ENCODE peak calls at places on chromosomes 11 and 22, in six cellular contexts. U is CD8-positive, alpha-beta memory T cell; M is IMR-90; E is spleen; S is esophagus squamous epithelium; Y is naive thymus-derived CD4-positive, alpha-beta T cell. D is an unnamed sample. For H3K9me3, the result is how much of the 10 kb centered on the place peaks cover.

GRCh38 chr11:12822623-12823022 is 148.4 kb downstream of the TEAD1 start:
- DNase-seq in M (no peak), S (no peak), E (no peak), U (no peak), Y (no peak), D (no peak)

GRCh38 chr22:27122561-27122960 is 465.2 kb downstream of the MIAT start:
- DNase-seq in U (no peak), E (no peak), M (no peak), Y (no peak), S (no peak), D (no peak)

GRCh38 chr22:19329454-19329853 is 37.9 kb upstream of the CLTCL1 start:
- DNase-seq in M (no peak), Y (no peak), U (no peak), E (no peak), S (no peak), D (no peak)

GRCh38 chr22:23115369-23115768 is 26.4 kb downstream of the RSPH14 start:
- DNase-seq in U (no peak), E (no peak), M (no peak), Y (no peak), S (no peak), D (no peak)

GRCh38 chr22:30246962-30247376 is 410 bp upstream of the LIF start:
- DNase-seq in U (no peak), Y (no peak), E (no peak), M (no peak), S (no peak), D (no peak)

GRCh38 chr22:41481131-41481830 is 12.4 kb downstream of the ACO2 start:
- DNase-seq in Y (no peak), U (no peak), E (no peak), S (no peak), M (peak), D (no peak)

GRCh38 chr11:12719221-12719620 is 45.0 kb downstream of the TEAD1 start:
- DNase-seq in U (no peak), Y (no peak), E (no peak), M (peak), S (no peak), D (no peak)

GRCh38 chr11:62579252-62579651 is 5.6 kb upstream of the EEF1G start:
- DNase-seq in M (no peak), S (no peak), Y (no peak), E (no peak), U (no peak), D (no peak)

GRCh38 chr11:119120639-119121007 is 757 bp upstream of the HINFP start:
- DNase-seq in E (no peak), Y (no peak), M (peak), S (no peak), U (no peak), D (no peak)

GRCh38 chr22:38109391-38110000 is 988 bp downstream of the BAIAP2L2 start:
- DNase-seq in U (peak), S (no peak), M (no peak), E (no peak), Y (peak), D (no peak)

GRCh38 chr11:96045622-96046456 is 121.9 kb upstream of the MTMR2 start:
- DNase-seq in U (no peak), S (no peak), M (peak), E (no peak), Y (no peak), D (no peak)

GRCh38 chr22:37483594-37484114 is 2.5 kb downstream of the MFNG start:
- DNase-seq in U (no peak), Y (no peak), M (no peak), S (no peak), E (no peak), D (no peak)

GRCh38 chr11:46242462-46242960 is 35.0 kb upstream of the CREB3L1 start:
- DNase-seq in M (no peak), E (no peak), Y (no peak), U (no peak), S (no peak), D (no peak)

GRCh38 chr22:40922484-40923303 is 28.5 kb upstream of the RBX1 start:
- DNase-seq in U (no peak), E (no peak), M (peak), Y (peak), S (no peak), D (no peak)

GRCh38 chr22:26170112-26170492 is 840 bp downstream of the SEZ6L start:
- DNase-seq in E (no peak), U (no peak), Y (no peak), M (no peak), S (no peak), D (no peak)

GRCh38 chr22:27461470-27461869 is 340.1 kb downstream of the MN1 start:
- DNase-seq in E (no peak), S (no peak), U (no peak), M (peak), Y (no peak), D (no peak)

GRCh38 chr11:67027943-67028542 is 5.1 kb downstream of the SYT12 start:
- DNase-seq in M (no peak), Y (no peak), S (no peak), U (no peak), E (no peak), D (no peak)

GRCh38 chr11:131242616-131243015 is 127.8 kb upstream of the NTM start:
- DNase-seq in M (no peak), U (no peak), S (no peak), E (no peak), Y (no peak), D (no peak)

GRCh38 chr11:125728969-125729368 is 17.1 kb upstream of the PATE1 start:
- DNase-seq in U (no peak), S (no peak), Y (no peak), M (no peak), E (no peak), D (no peak)

GRCh38 chr22:40183029-40183581 is 5.4 kb downstream of the TNRC6B start:
- DNase-seq in M (peak), Y (peak), E (no peak), S (no peak), U (no peak), D (no peak)

GRCh38 chr11:83191986-83192385 is 1.5 kb upstream of the ANKRD42 start:
- DNase-seq in U (no peak), E (no peak), S (no peak), M (no peak), Y (no peak), D (no peak)

GRCh38 chr22:27996981-27997380 is 77.9 kb upstream of the PITPNB start:
- DNase-seq in Y (no peak), M (no peak), S (no peak), E (peak), U (no peak), D (no peak)

GRCh38 chr11:19374189-19374588 is 133.4 kb upstream of the E2F8 start:
- DNase-seq in M (peak), E (no peak), S (no peak), Y (no peak), U (no peak), D (no peak)

GRCh38 chr11:11265994-11266606 is 87.0 kb downstream of the CSNK2A3 start:
- DNase-seq in M (peak), E (no peak), Y (peak), S (no peak), U (peak), D (peak)

GRCh38 chr22:39530692-39531331 is 1.7 kb downstream of the RPS19BP1 start:
- DNase-seq in M (peak), S (no peak), U (no peak), Y (no peak), E (no peak), D (no peak)

GRCh38 chr11:59556115-59556882 is 45.0 kb downstream of the OR4D9 start:
- DNase-seq in Y (peak), E (no peak), S (no peak), M (peak), U (peak), D (no peak)

GRCh38 chr11:31974737-31975136 is 116.1 kb upstream of the RCN1 start:
- DNase-seq in S (no peak), E (no peak), U (no peak), M (peak), Y (no peak), D (no peak)

GRCh38 chr11:36478700-36479329 is 31.3 kb downstream of the TRAF6 start:
- DNase-seq in E (no peak), S (no peak), U (no peak), M (peak), Y (peak), D (no peak)

GRCh38 chr11:116825854-116826750 is 3.0 kb upstream of the APOA4 start:
- DNase-seq in E (no peak), Y (no peak), U (no peak), S (no peak), M (no peak), D (no peak)

GRCh38 chr11:118910309-118911112 is 15.2 kb downstream of the BCL9L start:
- DNase-seq in S (no peak), Y (peak), E (peak), U (peak), M (peak), D (no peak)

GRCh38 chr22:25774575-25775026 is 32.6 kb downstream of the MYO18B start:
- DNase-seq in S (no peak), M (no peak), Y (no peak), U (no peak), E (no peak), D (no peak)

GRCh38 chr11:36240746-36241295 is 48.4 kb downstream of the COMMD9 start:
- DNase-seq in U (no peak), M (no peak), Y (no peak), S (no peak), E (no peak), D (no peak)

GRCh38 chr11:41398175-41398574 is 61.3 kb downstream of the LRRC4C start:
- DNase-seq in Y (no peak), S (no peak), U (no peak), E (no peak), M (no peak), D (no peak)

GRCh38 chr11:70614034-70614681 is 215.8 kb downstream of the CTTN start:
- DNase-seq in E (no peak), U (no peak), Y (no peak), S (no peak), M (no peak), D (no peak)

GRCh38 chr11:70612459-70613141 is 214.3 kb downstream of the CTTN start:
- DNase-seq in S (no peak), M (no peak), E (peak), U (no peak), Y (no peak), D (no peak)

GRCh38 chr11:70616317-70616716 is 218.0 kb downstream of the CTTN start:
- DNase-seq in M (no peak), Y (no peak), E (no peak), S (no peak), U (no peak), D (no peak)

GRCh38 chr11:70616938-70617674 is 218.8 kb downstream of the CTTN start:
- DNase-seq in Y (no peak), M (no peak), S (no peak), E (no peak), U (no peak), D (no peak)

GRCh38 chr11:70615036-70615875 is 216.9 kb downstream of the CTTN start:
- DNase-seq in M (no peak), E (no peak), S (no peak), Y (no peak), U (no peak), D (no peak)
- H3K9me3 ChIP-seq in M (under half), E (under half), S (under half), Y (under half), U (under half), D (under half)

GRCh38 chr22:48496226-48496845 is 1331.3 kb downstream of the BRD1 start:
- DNase-seq in Y (no peak), U (peak), E (peak), S (no peak), M (no peak), D (no peak)
- H3K9me3 ChIP-seq in Y (under half), U (under half), E (under half), S (under half), M (under half), D (under half)

DNA sequence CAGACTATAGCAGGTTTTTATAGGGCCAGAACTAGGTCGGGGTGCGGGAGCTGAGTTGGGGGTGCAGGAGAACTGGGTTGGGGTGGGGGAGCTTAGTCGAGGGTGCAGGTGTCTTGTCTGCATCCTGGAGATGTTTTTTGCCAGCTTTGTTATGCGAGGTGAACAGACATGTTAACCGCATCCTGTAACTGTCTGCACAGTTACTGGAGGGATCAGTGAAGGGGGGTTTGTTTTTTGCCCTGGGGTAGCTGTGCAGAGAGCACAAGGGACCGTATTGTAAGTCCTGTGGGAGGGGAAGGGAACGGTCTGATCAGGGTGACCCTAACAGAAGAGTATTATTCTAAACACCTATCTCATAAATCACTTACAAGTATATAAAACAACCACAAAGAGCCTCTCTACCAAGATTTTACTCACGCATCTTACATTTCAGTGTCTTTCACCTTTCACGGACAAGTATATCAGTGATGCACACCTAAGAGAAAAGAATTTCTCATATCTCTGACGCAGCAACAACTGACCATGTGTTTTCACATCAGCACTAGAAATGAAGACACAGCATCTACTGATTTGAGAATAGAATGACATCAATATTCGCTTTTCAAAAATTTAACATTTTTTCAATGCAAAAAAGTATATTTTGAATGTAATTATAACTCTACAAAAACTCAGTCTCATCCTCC is 20.8 kb downstream of the ZNF195 start:
- DNase-seq in E (no peak), M (no peak), Y (no peak), U (no peak), S (no peak), D (no peak)
- H3K9me3 ChIP-seq in E (under half), M (half or more), Y (half or more), U (half or more), S (under half), D (half or more)

GRCh38 chr22:48256776-48257689 is 1494.6 kb downstream of the TBC1D22A start:
- DNase-seq in E (peak), M (no peak), S (no peak), U (no peak), Y (no peak), D (no peak)

GRCh38 chr22:48258841-48259240 is 1496.4 kb downstream of the TBC1D22A start:
- DNase-seq in U (no peak), E (peak), Y (no peak), S (no peak), M (no peak), D (no peak)

GRCh38 chr22:48257690-48258065 is 1495.2 kb downstream of the TBC1D22A start:
- DNase-seq in M (no peak), U (no peak), E (no peak), S (no peak), Y (no peak), D (no peak)

GRCh38 chr22:48259991-48260670 is 1497.7 kb downstream of the TBC1D22A start:
- DNase-seq in S (no peak), M (no peak), U (no peak), E (no peak), Y (no peak), D (no peak)

GRCh38 chr22:48258108-48258705 is 1495.8 kb downstream of the TBC1D22A start:
- DNase-seq in U (no peak), E (peak), Y (no peak), S (no peak), M (no peak), D (no peak)
- H3K9me3 ChIP-seq in U (under half), E (under half), Y (under half), S (under half), M (half or more), D (under half)

DNA sequence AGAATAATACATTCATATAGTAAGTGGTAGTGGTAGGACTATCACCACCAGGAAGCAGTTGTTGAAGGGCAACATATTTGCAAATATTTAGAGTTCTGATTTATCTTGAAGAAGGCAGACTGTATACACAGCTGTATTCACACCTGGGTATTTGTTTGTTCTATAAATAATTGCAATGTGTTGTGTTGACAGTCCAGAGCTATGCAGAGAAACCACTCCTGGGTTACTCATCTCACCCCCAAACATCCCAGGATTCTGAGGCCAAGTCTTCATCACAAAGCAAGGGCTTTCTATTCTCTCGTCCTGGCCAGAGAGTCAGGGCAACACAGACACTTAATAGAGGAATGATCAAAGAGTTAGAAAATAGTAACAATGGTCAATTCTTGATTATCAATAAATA is 102.1 kb upstream of the FAT3 start:
- DNase-seq in S (no peak), M (no peak), Y (no peak), E (no peak), U (no peak), D (no peak)
- H3K9me3 ChIP-seq in S (under half), M (under half), Y (under half), E (under half), U (under half), D (under half)

DNA sequence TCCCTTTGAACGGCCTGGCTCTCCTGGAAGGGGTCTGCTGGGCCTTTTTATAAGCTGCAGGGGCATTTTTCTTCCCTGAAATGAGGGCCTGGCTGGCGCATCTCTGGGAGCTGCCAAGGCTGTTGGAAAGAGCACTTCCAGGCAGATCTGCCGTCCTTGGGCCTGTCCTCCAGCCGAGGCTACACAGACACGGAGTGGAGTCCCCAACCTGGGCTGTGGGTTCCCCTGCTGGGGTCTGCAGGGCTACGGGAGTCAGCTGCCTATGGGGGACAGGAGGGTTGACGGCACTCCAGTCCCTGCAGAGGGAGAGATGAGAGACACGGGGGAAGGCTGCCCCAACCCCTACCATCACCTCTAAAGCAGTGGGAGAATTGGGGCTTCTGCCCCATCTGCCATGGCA is 606.6 kb downstream of the TBC1D22A start:
- DNase-seq in S (no peak), Y (no peak), U (no peak), M (no peak), E (no peak), D (no peak)
- H3K9me3 ChIP-seq in S (under half), Y (under half), U (under half), M (under half), E (under half), D (under half)

D was measured in T-helper 17 cell.